ENCODE peak calls at places on chromosomes 11 and 22, in four cellular contexts. B is trophoblast cell, U is IMR-90, C is neuronal stem cell. S is an unnamed sample.

GRCh38 chr11:120912504-120912903 is 111.4 kb upstream of the TBCEL start:
- DNase-seq in U (peak), B (peak), C (no peak), S (no peak)

GRCh38 chr11:16986434-16987204 is 27.6 kb downstream of the PLEKHA7 start:
- DNase-seq in C (no peak), B (no peak), U (no peak), S (peak)

GRCh38 chr11:130206141-130206540 is 46.6 kb downstream of the ST14 start:
- DNase-seq in B (no peak), C (no peak), U (no peak), S (peak)

GRCh38 chr11:61062181-61062955 is 39.9 kb upstream of the CD5 start:
- DNase-seq in B (no peak), C (no peak), U (no peak), S (peak)

GRCh38 chr11:26964335-26964734 is 29.6 kb upstream of the FIBIN start:
- DNase-seq in C (no peak), U (peak), B (no peak), S (no peak)

GRCh38 chr11:121291896-121292502 is 572 bp upstream of the SC5D start:
- DNase-seq in U (peak), C (no peak), B (peak), S (peak)

GRCh38 chr11:66957971-66958231 is 282 bp downstream of the PC start:
- DNase-seq in U (no peak), C (no peak), B (no peak), S (no peak)

GRCh38 chr11:68996376-68997123 is 15.8 kb upstream of the MRGPRD start:
- DNase-seq in B (no peak), C (no peak), U (no peak), S (peak)

GRCh38 chr11:64882243-64882642 is 3.8 kb upstream of the EHD1 start:
- DNase-seq in B (no peak), C (no peak), U (no peak), S (no peak)
- H3K9ac ChIP-seq in B (no peak), C (no peak), U (no peak), S (no peak)

GRCh38 chr11:75549370-75549958 is 12.6 kb upstream of the SERPINH1 start:
- DNase-seq in U (no peak), B (no peak), C (no peak), S (no peak)

GRCh38 chr11:75555079-75555811 is 6.8 kb upstream of the SERPINH1 start:
- DNase-seq in U (no peak), B (no peak), C (no peak), S (no peak)

GRCh38 chr11:75553889-75554257 is 8.2 kb upstream of the SERPINH1 start:
- DNase-seq in B (no peak), C (no peak), U (no peak), S (no peak)

GRCh38 chr11:75554258-75555022 is 7.6 kb upstream of the SERPINH1 start:
- DNase-seq in C (peak), U (peak), B (no peak), S (peak)

DNA sequence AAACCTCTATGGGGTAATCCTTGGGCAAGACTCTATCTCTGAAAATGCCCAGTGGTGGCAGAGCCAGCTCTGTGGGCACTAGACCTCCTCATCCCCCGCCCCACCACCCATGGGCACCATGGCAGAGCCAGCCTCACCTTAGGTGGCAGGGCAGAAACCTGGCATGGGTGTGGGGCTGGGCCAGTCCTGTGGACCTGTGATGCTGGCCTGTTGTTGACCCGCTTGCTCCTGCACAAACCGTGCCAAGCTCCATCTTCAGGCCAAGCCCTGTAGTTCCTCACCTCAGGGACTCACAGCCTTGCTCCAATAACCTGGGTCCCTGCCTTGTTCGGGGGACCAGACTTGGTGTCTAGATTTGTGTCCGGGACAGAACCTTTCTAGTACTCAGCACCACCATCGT is 8.9 kb upstream of the SERPINH1 start:
- DNase-seq in B (no peak), C (no peak), U (no peak), S (no peak)
- H4K91ac ChIP-seq in B (no peak), C (no peak), U (peak), S (no peak)

GRCh38 chr11:128784059-128784804 is 82.9 kb downstream of the KCNJ1 start:
- DNase-seq in B (no peak), C (no peak), U (no peak), S (peak)
- H3K9ac ChIP-seq in B (no peak), C (no peak), U (no peak), S (no peak)

GRCh38 chr11:11995601-11996000 is 12.8 kb downstream of the DKK3 start:
- DNase-seq in U (no peak), B (no peak), C (no peak), S (no peak)

GRCh38 chr11:11992813-11993212 is 15.6 kb downstream of the DKK3 start:
- DNase-seq in U (no peak), B (no peak), C (no peak), S (no peak)

GRCh38 chr11:11993814-11994213 is 14.6 kb downstream of the DKK3 start:
- DNase-seq in B (peak), C (no peak), U (peak), S (peak)

GRCh38 chr11:11989774-11990744 is 18.4 kb downstream of the DKK3 start:
- DNase-seq in B (no peak), C (no peak), U (no peak), S (no peak)

GRCh38 chr11:11992257-11992690 is 16.2 kb downstream of the DKK3 start:
- DNase-seq in B (peak), U (no peak), C (no peak), S (no peak)
- H4K91ac ChIP-seq in B (no peak), U (no peak), C (no peak), S (no peak)

GRCh38 chr11:47061429-47062178 is 115.1 kb downstream of the ARFGAP2 start:
- DNase-seq in U (no peak), C (no peak), B (no peak), S (no peak)
- H3K9ac ChIP-seq in U (no peak), C (no peak), B (no peak), S (no peak)

GRCh38 chr22:36497910-36498669 is 8.8 kb downstream of the FOXRED2 start:
- DNase-seq in U (no peak), C (no peak), B (no peak), S (no peak)
- H4K91ac ChIP-seq in U (no peak), C (no peak), B (no peak), S (no peak)

GRCh38 chr22:41782316-41782715 is 18.2 kb upstream of the CCDC134 start:
- DNase-seq in B (no peak), U (no peak), C (no peak), S (no peak)

GRCh38 chr22:41782751-41783150 is 17.7 kb upstream of the CCDC134 start:
- DNase-seq in B (no peak), C (no peak), U (no peak), S (no peak)

GRCh38 chr22:41779889-41780505 is 20.5 kb upstream of the CCDC134 start:
- DNase-seq in B (no peak), C (no peak), U (no peak), S (no peak)

GRCh38 chr22:41781508-41781906 is 19.0 kb upstream of the CCDC134 start:
- DNase-seq in U (no peak), B (no peak), C (no peak), S (no peak)

DNA sequence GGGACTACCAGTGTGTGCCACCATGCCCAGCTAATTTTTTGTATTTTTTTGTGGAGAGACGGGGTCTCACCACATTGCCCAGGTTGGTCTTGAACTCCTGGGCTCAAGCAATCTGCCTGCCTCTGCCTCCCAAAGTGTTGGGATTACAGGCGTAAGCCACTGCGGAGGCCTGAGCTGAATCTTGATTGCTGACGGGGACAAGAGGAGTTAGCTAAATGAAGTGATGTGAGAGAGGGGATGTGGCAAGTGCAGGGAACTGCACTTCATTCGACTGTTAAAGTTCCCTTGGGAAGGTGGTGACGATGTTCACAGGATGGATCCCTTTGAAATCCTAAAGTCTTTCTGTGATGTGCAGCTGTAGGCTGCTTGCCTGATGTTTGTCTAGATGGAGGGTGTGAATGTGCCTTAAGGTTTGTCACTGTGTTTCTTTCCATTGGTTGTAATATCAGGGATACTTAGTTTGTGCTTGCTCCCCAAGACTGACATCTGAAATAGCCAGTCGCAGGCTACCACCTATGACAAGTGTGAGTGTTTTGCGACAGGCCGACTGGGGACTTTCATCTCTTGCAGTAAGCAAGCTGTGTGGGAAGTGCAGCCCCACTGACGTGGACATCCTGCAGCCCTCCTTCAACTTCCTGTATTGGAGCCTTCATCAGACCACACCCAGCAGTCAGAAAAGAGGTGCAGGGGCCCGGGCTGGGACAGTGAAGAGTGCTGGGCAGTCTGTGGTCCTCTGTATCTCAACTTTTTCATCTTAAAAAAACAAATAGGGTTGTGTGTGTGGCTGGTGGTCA is 19.6 kb upstream of the CCDC134 start:
- DNase-seq in U (peak), B (peak), C (no peak), S (no peak)
- H3K9ac ChIP-seq in U (no peak), B (no peak), C (no peak), S (no peak)